ENCODE peak calls at places on chromosome 4, in four cellular contexts. N, Z, O and I are unnamed samples.

GRCh38 chr4:53943345-53944085 is 120.9 kb downstream of the CHIC2 start:
- DNase-seq in N (no peak), O (no peak), Z (no peak), I (no peak)

GRCh38 chr4:72743078-72743477 is 174.1 kb upstream of the ADAMTS3 start:
- DNase-seq in Z (no peak), O (no peak), N (no peak), I (no peak)

GRCh38 chr4:162837679-162838078 is 329.0 kb downstream of the NAF1 start:
- DNase-seq in N (no peak), Z (no peak), O (no peak), I (no peak)

GRCh38 chr4:186226521-186227189 is 652 bp upstream of the KLKB1 start:
- DNase-seq in N (no peak), Z (no peak), O (no peak), I (no peak)

GRCh38 chr4:184746532-184746870 is 12.6 kb upstream of the CENPU start:
- DNase-seq in Z (peak; percentile 44), O (peak; percentile 40), N (peak; percentile 76), I (peak; percentile 84)

GRCh38 chr4:101954975-101955678 is 164.6 kb downstream of the BANK1 start:
- DNase-seq in N (no peak), O (no peak), Z (no peak), I (no peak)

GRCh38 chr4:142141201-142141600 is 504.8 kb downstream of the IL15 start:
- DNase-seq in O (no peak), Z (no peak), N (no peak), I (no peak)

GRCh38 chr4:162830899-162831298 is 335.8 kb downstream of the NAF1 start:
- DNase-seq in O (no peak), N (no peak), Z (no peak), I (no peak)

GRCh38 chr4:140252742-140253555 is 99.0 kb upstream of the MAML3 start:
- DNase-seq in N (peak; percentile 74), Z (peak; percentile 77), O (peak; percentile 65), I (peak; percentile 45)

GRCh38 chr4:141768954-141769353 is 132.6 kb downstream of the IL15 start:
- DNase-seq in N (no peak), Z (no peak), O (no peak), I (no peak)

GRCh38 chr4:96969456-96969855 is 1129.6 kb downstream of the PDHA2 start:
- DNase-seq in O (no peak), Z (no peak), N (no peak), I (no peak)

GRCh38 chr4:1244978-1245471 is 3.9 kb downstream of the CTBP1 start:
- DNase-seq in N (no peak), O (peak; percentile 3), Z (no peak), I (peak; percentile 16)

GRCh38 chr4:52014903-52015302 is 5.3 kb downstream of the LRRC66 start:
- DNase-seq in N (no peak), Z (no peak), O (no peak), I (no peak)

GRCh38 chr4:170476351-170476750 is 386.6 kb upstream of the AADAT start:
- DNase-seq in O (no peak), Z (no peak), N (no peak), I (no peak)

GRCh38 chr4:98631506-98631905 is 26.9 kb downstream of the TSPAN5 start:
- DNase-seq in N (no peak), Z (no peak), O (no peak), I (no peak)

GRCh38 chr4:159191989-159192388 is 89.1 kb downstream of the RAPGEF2 start:
- DNase-seq in N (no peak), O (no peak), Z (no peak), I (no peak)

GRCh38 chr4:52997132-52997416 is 135.0 kb downstream of the RASL11B start:
- DNase-seq in O (no peak), N (no peak), Z (no peak), I (no peak)

GRCh38 chr4:24764305-24764704 is 31.1 kb upstream of the SOD3 start:
- DNase-seq in N (no peak), Z (no peak), O (no peak), I (no peak)

GRCh38 chr4:154560824-154561231 is 2.0 kb upstream of the FGB start:
- DNase-seq in N (no peak), Z (no peak), O (no peak), I (no peak)

GRCh38 chr4:25401066-25401465 is 24.0 kb downstream of the ANAPC4 start:
- DNase-seq in Z (no peak), N (no peak), O (no peak), I (no peak)

GRCh38 chr4:26022346-26022891 is 108.4 kb downstream of the SMIM20 start:
- DNase-seq in O (no peak), N (peak; percentile 68), Z (no peak), I (peak; percentile 46)

GRCh38 chr4:107689912-107690587 is 30.0 kb downstream of the PAPSS1 start:
- DNase-seq in Z (no peak), N (no peak), O (no peak), I (no peak)

GRCh38 chr4:8346838-8347605 is 77.5 kb downstream of the HTRA3 start:
- DNase-seq in Z (peak; percentile 11), N (peak; percentile 24), O (no peak), I (peak; percentile 9)

GRCh38 chr4:40948017-40948416 is 198.3 kb downstream of the NSUN7 start:
- DNase-seq in Z (no peak), O (no peak), N (no peak), I (no peak)

GRCh38 chr4:170872794-170873193 is 783.0 kb upstream of the AADAT start:
- DNase-seq in O (no peak), Z (no peak), N (no peak), I (no peak)

GRCh38 chr4:106329027-106329618 is 12.8 kb downstream of the AIMP1 start:
- DNase-seq in O (no peak), N (no peak), Z (no peak), I (no peak)

DNA sequence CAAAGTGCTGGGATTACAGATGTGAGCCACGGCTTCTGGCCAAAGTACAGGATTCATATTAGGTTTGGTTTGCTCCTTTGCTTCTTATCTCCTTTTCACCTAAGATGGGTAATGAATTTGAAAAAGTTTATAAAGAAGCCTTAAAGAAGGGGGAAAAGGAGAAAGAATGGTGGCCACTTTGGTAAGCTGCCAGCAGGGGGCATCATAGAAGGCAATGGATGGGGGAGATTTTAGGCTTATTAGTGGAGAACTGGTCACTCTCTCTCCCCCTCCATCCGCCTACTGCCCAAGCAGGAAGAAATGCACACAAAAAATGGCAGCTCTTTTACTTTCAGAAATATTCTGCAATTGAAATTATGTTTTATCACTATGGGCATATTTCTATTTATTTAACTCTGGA is 32.0 kb downstream of the SPARCL1 start:
- DNase-seq in O (no peak), Z (no peak), N (no peak), I (no peak)
- TF ChIP-seq CTCF in O (peak; percentile 41), Z (peak; percentile 24), N (no peak), I (peak; percentile 11)

DNA sequence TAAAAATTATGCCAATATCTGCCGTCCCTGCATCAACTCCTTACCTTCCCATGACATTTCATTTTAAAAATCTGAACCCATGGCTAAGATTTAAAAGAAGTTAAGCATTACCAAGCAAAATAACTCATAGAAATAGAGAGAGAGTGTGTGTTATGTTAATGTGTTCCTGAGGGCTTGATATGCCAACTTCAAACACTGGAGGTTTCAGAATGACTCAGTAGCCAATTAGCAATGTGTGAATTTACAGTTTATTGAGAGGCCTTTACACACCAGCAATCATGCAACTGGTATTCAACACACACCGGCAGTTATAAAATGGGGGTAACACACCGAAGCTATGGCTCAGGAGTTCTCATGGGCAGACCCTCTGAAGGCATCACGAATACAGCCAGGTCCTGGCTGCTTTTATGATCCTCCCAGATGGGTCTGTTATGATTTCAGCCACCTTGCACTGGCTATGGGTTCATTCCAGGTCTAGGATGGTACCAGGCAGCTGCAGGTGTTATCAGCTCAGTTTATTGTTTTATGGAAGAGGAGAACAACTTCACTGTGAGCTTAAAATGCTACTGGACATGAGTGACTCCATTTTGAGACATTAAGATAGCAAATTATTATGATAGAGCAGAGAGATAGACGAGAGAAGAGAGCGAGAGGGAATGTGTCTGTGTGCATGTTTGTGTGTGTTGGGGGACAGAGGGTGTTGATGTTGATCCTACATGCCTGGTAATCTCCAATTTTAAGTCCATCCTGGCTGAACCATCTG is 820.4 kb downstream of the FSTL5 start:
- DNase-seq in N (no peak), O (no peak), Z (no peak), I (no peak)
- H3K4me3 ChIP-seq in N (no peak overlapping the region), O (no peak overlapping the region), Z (no peak overlapping the region), I (no peak overlapping the region)

GRCh38 chr4:94976371-94977011 is 218.7 kb downstream of the BMPR1B start:
- DNase-seq in N (no peak), O (no peak), Z (no peak), I (no peak)

GRCh38 chr4:94974773-94975172 is 217.0 kb downstream of the BMPR1B start:
- DNase-seq in N (no peak), Z (no peak), O (no peak), I (no peak)

DNA sequence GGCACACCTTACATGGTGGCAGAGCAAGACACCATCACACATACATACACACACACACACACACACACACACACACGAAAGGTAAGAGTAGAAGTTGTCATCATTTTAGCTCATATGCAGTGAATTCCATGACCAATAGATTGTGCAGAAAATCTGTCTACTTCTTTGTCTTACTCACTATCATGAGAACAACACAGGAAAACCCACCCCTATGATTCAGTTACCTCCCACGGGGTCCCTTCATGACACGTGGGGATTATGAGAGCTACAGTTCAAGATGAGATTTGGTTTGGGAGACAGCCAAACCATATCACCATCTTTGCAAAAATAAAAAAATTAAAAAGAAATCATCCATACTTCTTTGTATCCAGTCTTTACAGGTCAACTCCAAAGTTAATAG is 221.1 kb downstream of the BMPR1B start:
- DNase-seq in Z (no peak), O (no peak), N (no peak), I (no peak)
- H3K27ac ChIP-seq in Z (no peak overlapping the region), O (no peak overlapping the region), N (no peak overlapping the region), I (no peak overlapping the region)

GRCh38 chr4:48725414-48725813 is 54.7 kb downstream of the FRYL start:
- DNase-seq in Z (no peak), O (no peak), N (no peak), I (no peak)

GRCh38 chr4:48722509-48723446 is 57.3 kb downstream of the FRYL start:
- DNase-seq in O (no peak), Z (no peak), N (no peak), I (no peak)

DNA sequence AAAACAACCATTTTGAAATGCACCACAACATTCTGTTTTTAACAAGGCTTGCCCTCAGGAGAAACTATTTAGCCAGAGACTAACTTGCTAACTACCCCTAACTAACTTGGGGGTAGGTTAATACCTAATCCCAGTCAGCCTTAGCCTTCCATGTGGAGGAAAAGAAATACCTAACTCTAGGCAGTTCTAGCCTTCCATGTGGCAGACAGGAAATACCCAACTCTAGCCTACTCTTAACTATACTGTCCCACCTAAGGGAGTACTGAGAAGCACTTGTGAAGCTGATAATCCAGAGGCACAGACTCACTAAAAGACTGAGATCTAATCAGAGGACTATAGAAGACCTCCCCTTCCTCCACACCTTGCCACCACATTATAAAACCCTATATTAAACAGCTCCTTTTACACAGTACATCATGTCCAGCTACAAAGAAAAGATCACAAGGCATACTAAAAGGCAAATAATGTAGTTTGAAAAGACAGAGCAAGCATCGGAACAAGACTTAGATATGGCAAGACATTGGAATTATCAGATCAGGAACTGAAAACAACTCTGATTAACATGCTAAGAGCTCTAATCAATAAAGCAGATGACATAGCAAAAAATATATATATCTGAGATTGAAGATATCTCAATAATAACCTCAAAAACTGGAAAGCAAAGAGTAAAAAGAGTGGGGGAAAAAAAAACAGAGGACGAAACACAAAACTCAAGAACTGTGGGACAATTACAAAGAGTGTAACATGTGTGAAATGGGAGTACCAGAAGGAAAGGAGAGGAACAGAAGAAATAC is 52.2 kb downstream of the FRYL start:
- DNase-seq in N (no peak), O (no peak), Z (no peak), I (no peak)
- TF ChIP-seq CTCF in N (no peak), O (no peak), Z (no peak), I (no peak)